ENCODE peak calls at places on chromosomes 7 and 10, in six cellular contexts. O, L, C, X, A and Z are unnamed samples.

GRCh38 chr10:116848032-116848911 is 1.0 kb upstream of the ENO4 start:
- DNase-seq in L (peak), C (no peak), A (no peak), O (no peak), X (no peak), Z (no peak)

GRCh38 chr10:92990615-92991014 is 70.0 kb upstream of the CYP26C1 start:
- DNase-seq in O (no peak), C (no peak), A (no peak), L (no peak), X (no peak), Z (no peak)

GRCh38 chr7:127189885-127190284 is 62.9 kb downstream of the GRM8 start:
- DNase-seq in L (no peak), C (no peak), O (peak), A (no peak), X (no peak), Z (no peak)

GRCh38 chr10:31263903-31264302 is 55.1 kb upstream of the ZEB1 start:
- DNase-seq in O (no peak), X (no peak), C (no peak), A (no peak), L (no peak), Z (no peak)

GRCh38 chr10:42864575-42864974 is 82.0 kb downstream of the BMS1 start:
- DNase-seq in X (no peak), L (peak), A (no peak), O (no peak), C (peak), Z (no peak)

GRCh38 chr7:17497549-17498193 is 199.2 kb downstream of the AHR start:
- DNase-seq in X (no peak), C (no peak), A (no peak), O (no peak), L (no peak), Z (no peak)

GRCh38 chr10:118958984-118959916 is 70.3 kb upstream of the NANOS1 start:
- DNase-seq in X (peak), L (peak), C (peak), A (peak), O (no peak), Z (no peak)

GRCh38 chr10:64209574-64209973 is 688.4 kb downstream of the REEP3 start:
- DNase-seq in C (no peak), X (no peak), A (peak), O (no peak), L (peak), Z (no peak)

GRCh38 chr7:51255536-51256243 is 60.9 kb downstream of the COBL start:
- DNase-seq in O (no peak), X (peak), C (peak), L (peak), A (no peak), Z (no peak)

GRCh38 chr10:116765549-116766162 is 23.3 kb upstream of the HSPA12A start:
- DNase-seq in L (no peak), A (no peak), X (no peak), O (peak), C (peak), Z (peak)

GRCh38 chr7:93409324-93409723 is 165.2 kb downstream of the CALCR start:
- DNase-seq in X (no peak), L (no peak), A (no peak), C (no peak), O (no peak), Z (no peak)

GRCh38 chr10:14543048-14543903 is 212.6 kb upstream of the FRMD4A start:
- DNase-seq in O (no peak), C (no peak), X (no peak), A (peak), L (no peak), Z (no peak)

GRCh38 chr7:30841025-30841735 is 70.0 kb downstream of the MINDY4 start:
- DNase-seq in C (no peak), O (no peak), A (no peak), L (no peak), X (no peak), Z (no peak)

GRCh38 chr10:4221315-4221714 is 436.3 kb upstream of the KLF6 start:
- DNase-seq in A (no peak), L (peak), C (no peak), O (no peak), X (no peak), Z (no peak)

GRCh38 chr7:93544686-93545085 is 29.8 kb downstream of the CALCR start:
- DNase-seq in X (no peak), O (no peak), A (no peak), C (no peak), L (peak), Z (no peak)

GRCh38 chr10:110617455-110618162 is 26.5 kb upstream of the RBM20 start:
- DNase-seq in L (peak), A (no peak), O (no peak), C (no peak), X (no peak), Z (no peak)

GRCh38 chr10:33815776-33816175 is 481.3 kb upstream of the NRP1 start:
- DNase-seq in X (no peak), A (no peak), C (no peak), O (no peak), L (peak), Z (no peak)

GRCh38 chr7:106693659-106694353 is 32.8 kb upstream of the CCDC71L start:
- DNase-seq in X (no peak), A (no peak), L (peak), C (no peak), O (no peak), Z (no peak)

GRCh38 chr10:12938271-12938670 is 63.2 kb downstream of the CCDC3 start:
- DNase-seq in C (no peak), L (no peak), O (no peak), A (no peak), X (no peak), Z (no peak)

GRCh38 chr7:1428941-1429444 is 30.3 kb downstream of the MICALL2 start:
- DNase-seq in X (no peak), L (no peak), C (no peak), O (no peak), A (no peak), Z (no peak)

GRCh38 chr10:114855776-114856543 is 34.4 kb downstream of the FHIP2A start:
- DNase-seq in A (no peak), L (peak), X (no peak), O (no peak), C (no peak), Z (no peak)

GRCh38 chr10:42999385-43000020 is 77.4 kb upstream of the RET start:
- DNase-seq in C (no peak), X (no peak), O (no peak), A (no peak), L (no peak), Z (no peak)

GRCh38 chr10:128028508-128029279 is 97.5 kb downstream of the MKI67 start:
- DNase-seq in X (no peak), A (no peak), C (no peak), L (no peak), O (no peak), Z (no peak)

GRCh38 chr10:12243860-12244620 is 48.1 kb downstream of the CDC123 start:
- DNase-seq in O (no peak), X (no peak), L (no peak), C (no peak), A (no peak), Z (no peak)

GRCh38 chr10:119298788-119299187 is 91.4 kb downstream of the GRK5 start:
- DNase-seq in A (no peak), O (no peak), X (no peak), L (no peak), C (no peak), Z (no peak)

GRCh38 chr10:63738410-63738809 is 217.2 kb downstream of the REEP3 start:
- DNase-seq in O (no peak), C (peak), X (no peak), L (peak), A (no peak), Z (no peak)

GRCh38 chr10:133379152-133379800 is at the start of gene PAOX:
- DNase-seq in O (peak), L (peak), X (peak), C (peak), A (peak), Z (no peak)

GRCh38 chr7:140003913-140004382 is 58.8 kb downstream of the PARP12 start:
- DNase-seq in A (no peak), L (peak), C (peak), X (no peak), O (no peak), Z (peak)